ENCODE peak calls at places on chromosome 22, in nine cellular contexts. E is RWPE1; V is nephron progenitor cell; A is NCI-H2081; T is RKO; H is T-helper 2 cell; Y is stimulated activated CD4-positive, alpha-beta T cell treated with anti-CD3 and anti-CD28 coated beads, Interleukin-15, amount 100 ng/mL, for 1 hour; J is activated naive CD4-positive, alpha-beta T cell treated with Interleukin-2 at 50 U/mL for 16 hours; K is activated T-cell treated with anti-CD3 and anti-CD28 coated beads for 24 hours. S is an unnamed sample.

GRCh38 chr22:39184586-39185577 is 32.4 kb upstream of the CBX7 start:
- DNase-seq in H (no peak), A (no peak), V (no peak), K (no peak), J (no peak), T (no peak), Y (no peak), E (no peak), S (no peak)

GRCh38 chr22:44357296-44357961 is 44.7 kb upstream of the SHISAL1 start:
- DNase-seq in K (no peak), Y (no peak), H (no peak), E (no peak), A (no peak), T (no peak), V (no peak), J (no peak), S (no peak)

GRCh38 chr22:26616650-26617049 is 1.2 kb downstream of the CRYBB1 start:
- DNase-seq in T (no peak), H (no peak), V (no peak), E (no peak), J (no peak), Y (no peak), A (no peak), K (no peak), S (no peak)

GRCh38 chr22:33472462-33473344 is 414.5 kb upstream of the SYN3 start:
- DNase-seq in J (no peak), T (no peak), Y (no peak), V (no peak), K (no peak), E (no peak), A (no peak), H (no peak), S (no peak)

GRCh38 chr22:49640366-49641095 is 187.1 kb downstream of the BRD1 start:
- DNase-seq in H (no peak), A (no peak), K (no peak), T (no peak), Y (no peak), E (no peak), V (no peak), J (no peak), S (no peak)

GRCh38 chr22:28052818-28053217 is 133.8 kb upstream of the PITPNB start:
- DNase-seq in K (no peak), V (peak), A (peak), Y (no peak), H (no peak), T (no peak), J (no peak), E (no peak), S (no peak)

GRCh38 chr22:28019881-28020861 is 101.1 kb upstream of the PITPNB start:
- DNase-seq in Y (peak), H (no peak), J (peak), V (peak), A (peak), E (peak), K (peak), T (peak), S (peak)

GRCh38 chr22:20531404-20532181 is 24.2 kb downstream of the MED15 start:
- DNase-seq in H (no peak), J (no peak), E (peak), K (no peak), T (no peak), Y (no peak), V (peak), A (no peak), S (no peak)

GRCh38 chr22:24875862-24876506 is 70.0 kb downstream of the SGSM1 start:
- DNase-seq in E (peak), H (no peak), J (no peak), T (peak), K (no peak), A (no peak), V (peak), Y (no peak), S (no peak)

GRCh38 chr22:45230026-45230845 is 10.5 kb downstream of the KIAA0930 start:
- DNase-seq in K (no peak), E (no peak), Y (no peak), A (no peak), J (no peak), T (no peak), H (no peak), V (no peak), S (no peak)

GRCh38 chr22:35477911-35478582 is 62.6 kb upstream of the RASD2 start:
- DNase-seq in E (peak), A (peak), K (no peak), V (peak), T (peak), J (no peak), Y (no peak), H (no peak), S (no peak)